ENCODE peak calls at places on chromosomes 12 and 14, in eight cellular contexts. One of them, this sample, is unnamed.

GRCh38 chr12:65121049-65121955 is at the start of gene WIF1:
- DNase-seq in K562: no peak
- DNase-seq in ovary: no peak
- DNase-seq in GM13977: peak; percentile 37
- DNase-seq in mammary epithelial cell: peak; percentile 37
- DNase-seq in D721Med: no peak
- DNase-seq in CD8-positive, alpha-beta T cell: no peak
- DNase-seq in psoas muscle: peak; percentile 21
- DNase-seq in this sample: peak; percentile 66

GRCh38 chr12:26987634-26988424 is 26.4 kb downstream of the TM7SF3 start:
- DNase-seq in psoas muscle: no peak
- DNase-seq in ovary: no peak
- DNase-seq in GM13977: no peak
- DNase-seq in CD8-positive, alpha-beta T cell: no peak
- DNase-seq in K562: no peak
- DNase-seq in D721Med: no peak
- DNase-seq in mammary epithelial cell: no peak
- DNase-seq in this sample: peak; percentile 28

GRCh38 chr14:96180004-96180403 is 24.6 kb upstream of the BDKRB2 start:
- DNase-seq in D721Med: no peak
- DNase-seq in psoas muscle: no peak
- DNase-seq in K562: no peak
- DNase-seq in GM13977: no peak
- DNase-seq in CD8-positive, alpha-beta T cell: no peak
- DNase-seq in mammary epithelial cell: no peak
- DNase-seq in ovary: no peak
- DNase-seq in this sample: no peak

GRCh38 chr12:66129934-66130266 is 650 bp downstream of the LLPH start:
- DNase-seq in ovary: no peak
- DNase-seq in psoas muscle: no peak
- DNase-seq in CD8-positive, alpha-beta T cell: no peak
- DNase-seq in K562: no peak
- DNase-seq in D721Med: no peak
- DNase-seq in mammary epithelial cell: no peak
- DNase-seq in GM13977: peak; percentile 17
- DNase-seq in this sample: no peak

GRCh38 chr12:62127516-62127915 is 132.7 kb upstream of the USP15 start:
- DNase-seq in ovary: no peak
- DNase-seq in K562: no peak
- DNase-seq in CD8-positive, alpha-beta T cell: no peak
- DNase-seq in GM13977: no peak
- DNase-seq in D721Med: no peak
- DNase-seq in psoas muscle: no peak
- DNase-seq in mammary epithelial cell: peak; percentile 21
- DNase-seq in this sample: no peak

GRCh38 chr14:58533417-58533816 is 104.3 kb upstream of the DACT1 start:
- DNase-seq in GM13977: no peak
- DNase-seq in K562: no peak
- DNase-seq in D721Med: no peak
- DNase-seq in ovary: peak; percentile 12
- DNase-seq in CD8-positive, alpha-beta T cell: no peak
- DNase-seq in mammary epithelial cell: no peak
- DNase-seq in psoas muscle: no peak
- DNase-seq in this sample: no peak

GRCh38 chr12:42119085-42119633 is 25.5 kb downstream of the GXYLT1 start:
- DNase-seq in D721Med: no peak
- DNase-seq in K562: no peak
- DNase-seq in mammary epithelial cell: no peak
- DNase-seq in CD8-positive, alpha-beta T cell: no peak
- DNase-seq in GM13977: no peak
- DNase-seq in psoas muscle: no peak
- DNase-seq in ovary: no peak
- DNase-seq in this sample: no peak

GRCh38 chr14:96893966-96894622 is 96.9 kb downstream of the VRK1 start:
- DNase-seq in GM13977: no peak
- DNase-seq in K562: no peak
- DNase-seq in psoas muscle: no peak
- DNase-seq in ovary: no peak
- DNase-seq in mammary epithelial cell: no peak
- DNase-seq in D721Med: no peak
- DNase-seq in CD8-positive, alpha-beta T cell: no peak
- DNase-seq in this sample: no peak

GRCh38 chr14:24504425-24504824 is 3.6 kb downstream of the CMA1 start:
- DNase-seq in CD8-positive, alpha-beta T cell: no peak
- DNase-seq in ovary: no peak
- DNase-seq in psoas muscle: no peak
- DNase-seq in D721Med: no peak
- DNase-seq in mammary epithelial cell: no peak
- DNase-seq in GM13977: no peak
- DNase-seq in K562: no peak
- DNase-seq in this sample: no peak

GRCh38 chr14:61510736-61511557 is 184.4 kb upstream of the HIF1A start:
- DNase-seq in CD8-positive, alpha-beta T cell: no peak
- DNase-seq in ovary: no peak
- DNase-seq in mammary epithelial cell: no peak
- DNase-seq in psoas muscle: peak; percentile 18
- DNase-seq in GM13977: no peak
- DNase-seq in D721Med: no peak
- DNase-seq in K562: no peak
- DNase-seq in this sample: no peak

GRCh38 chr12:1947081-1947480 is 28.6 kb upstream of the CACNA2D4 start:
- DNase-seq in D721Med: no peak
- DNase-seq in K562: no peak
- DNase-seq in ovary: no peak
- DNase-seq in mammary epithelial cell: no peak
- DNase-seq in CD8-positive, alpha-beta T cell: no peak
- DNase-seq in psoas muscle: no peak
- DNase-seq in GM13977: no peak
- DNase-seq in this sample: no peak

GRCh38 chr12:55226523-55226922 is 5.7 kb downstream of the OR10A7 start:
- DNase-seq in K562: no peak
- DNase-seq in ovary: no peak
- DNase-seq in psoas muscle: no peak
- DNase-seq in mammary epithelial cell: no peak
- DNase-seq in GM13977: no peak
- DNase-seq in CD8-positive, alpha-beta T cell: no peak
- DNase-seq in D721Med: no peak
- DNase-seq in this sample: no peak

GRCh38 chr14:100438271-100438670 is 115.1 kb downstream of the SLC25A47 start:
- DNase-seq in psoas muscle: no peak
- DNase-seq in CD8-positive, alpha-beta T cell: no peak
- DNase-seq in GM13977: no peak
- DNase-seq in K562: no peak
- DNase-seq in mammary epithelial cell: no peak
- DNase-seq in D721Med: no peak
- DNase-seq in ovary: no peak
- DNase-seq in this sample: no peak

GRCh38 chr12:57765003-57765697 is 1.7 kb downstream of the CYP27B1 start:
- DNase-seq in K562: no peak
- DNase-seq in GM13977: no peak
- DNase-seq in ovary: no peak
- DNase-seq in psoas muscle: peak; percentile 38
- DNase-seq in mammary epithelial cell: peak; percentile 73
- DNase-seq in D721Med: no peak
- DNase-seq in CD8-positive, alpha-beta T cell: peak; percentile 62
- DNase-seq in this sample: peak; percentile 72

GRCh38 chr14:50062438-50063039 is 53.8 kb downstream of the VCPKMT start:
- DNase-seq in mammary epithelial cell: peak; percentile 69
- DNase-seq in D721Med: no peak
- DNase-seq in K562: peak; percentile 89
- DNase-seq in GM13977: no peak
- DNase-seq in ovary: no peak
- DNase-seq in CD8-positive, alpha-beta T cell: peak; percentile 83
- DNase-seq in psoas muscle: no peak
- DNase-seq in this sample: peak; percentile 64

GRCh38 chr14:80456200-80456599 is 244.9 kb upstream of the DIO2 start:
- DNase-seq in CD8-positive, alpha-beta T cell: no peak
- DNase-seq in mammary epithelial cell: peak; percentile 29
- DNase-seq in D721Med: no peak
- DNase-seq in K562: no peak
- DNase-seq in ovary: no peak
- DNase-seq in GM13977: no peak
- DNase-seq in psoas muscle: no peak
- DNase-seq in this sample: no peak

GRCh38 chr12:121930862-121931261 is 12.5 kb downstream of the CFAP251 start:
- DNase-seq in mammary epithelial cell: no peak
- DNase-seq in ovary: no peak
- DNase-seq in D721Med: no peak
- DNase-seq in CD8-positive, alpha-beta T cell: no peak
- DNase-seq in psoas muscle: no peak
- DNase-seq in GM13977: no peak
- DNase-seq in K562: no peak
- DNase-seq in this sample: no peak

GRCh38 chr14:58876613-58877012 is 238.9 kb downstream of the DACT1 start:
- DNase-seq in mammary epithelial cell: no peak
- DNase-seq in CD8-positive, alpha-beta T cell: no peak
- DNase-seq in K562: no peak
- DNase-seq in ovary: no peak
- DNase-seq in D721Med: no peak
- DNase-seq in GM13977: no peak
- DNase-seq in psoas muscle: no peak
- DNase-seq in this sample: no peak

GRCh38 chr12:55722948-55723347 is 2.8 kb downstream of the RDH5 start:
- DNase-seq in ovary: no peak
- DNase-seq in K562: no peak
- DNase-seq in mammary epithelial cell: no peak
- DNase-seq in D721Med: no peak
- DNase-seq in GM13977: no peak
- DNase-seq in psoas muscle: peak; percentile 13
- DNase-seq in CD8-positive, alpha-beta T cell: no peak
- DNase-seq in this sample: no peak

GRCh38 chr14:36496346-36496745 is 23.7 kb downstream of the NKX2-1 start:
- DNase-seq in CD8-positive, alpha-beta T cell: no peak
- DNase-seq in K562: no peak
- DNase-seq in D721Med: no peak
- DNase-seq in mammary epithelial cell: no peak
- DNase-seq in psoas muscle: no peak
- DNase-seq in GM13977: no peak
- DNase-seq in ovary: no peak
- DNase-seq in this sample: no peak

GRCh38 chr14:93120952-93121834 is 5.5 kb upstream of the ITPK1 start:
- DNase-seq in D721Med: no peak
- DNase-seq in CD8-positive, alpha-beta T cell: no peak
- DNase-seq in K562: no peak
- DNase-seq in GM13977: no peak
- DNase-seq in mammary epithelial cell: no peak
- DNase-seq in ovary: no peak
- DNase-seq in psoas muscle: no peak
- DNase-seq in this sample: no peak

GRCh38 chr14:93120522-93120921 is 4.8 kb upstream of the ITPK1 start:
- DNase-seq in mammary epithelial cell: no peak
- DNase-seq in psoas muscle: no peak
- DNase-seq in K562: no peak
- DNase-seq in CD8-positive, alpha-beta T cell: no peak
- DNase-seq in D721Med: no peak
- DNase-seq in ovary: no peak
- DNase-seq in GM13977: no peak
- DNase-seq in this sample: no peak

GRCh38 chr14:93126124-93126523 is 10.4 kb upstream of the ITPK1 start:
- DNase-seq in GM13977: no peak
- DNase-seq in psoas muscle: no peak
- DNase-seq in CD8-positive, alpha-beta T cell: no peak
- DNase-seq in ovary: no peak
- DNase-seq in mammary epithelial cell: no peak
- DNase-seq in D721Med: no peak
- DNase-seq in K562: no peak
- DNase-seq in this sample: no peak

GRCh38 chr14:93122820-93123219 is 7.1 kb upstream of the ITPK1 start:
- DNase-seq in K562: no peak
- DNase-seq in mammary epithelial cell: no peak
- DNase-seq in ovary: no peak
- DNase-seq in GM13977: no peak
- DNase-seq in CD8-positive, alpha-beta T cell: no peak
- DNase-seq in D721Med: no peak
- DNase-seq in psoas muscle: no peak
- DNase-seq in this sample: no peak
- TF ChIP-seq CTCF in K562: no peak
- TF ChIP-seq CTCF in mammary epithelial cell: no peak
- TF ChIP-seq CTCF in ovary: no peak
- TF ChIP-seq CTCF in GM13977: no peak
- TF ChIP-seq CTCF in CD8-positive, alpha-beta T cell: no peak
- TF ChIP-seq CTCF in D721Med: no peak
- TF ChIP-seq CTCF in psoas muscle: no peak
- TF ChIP-seq CTCF in this sample: no peak

DNA sequence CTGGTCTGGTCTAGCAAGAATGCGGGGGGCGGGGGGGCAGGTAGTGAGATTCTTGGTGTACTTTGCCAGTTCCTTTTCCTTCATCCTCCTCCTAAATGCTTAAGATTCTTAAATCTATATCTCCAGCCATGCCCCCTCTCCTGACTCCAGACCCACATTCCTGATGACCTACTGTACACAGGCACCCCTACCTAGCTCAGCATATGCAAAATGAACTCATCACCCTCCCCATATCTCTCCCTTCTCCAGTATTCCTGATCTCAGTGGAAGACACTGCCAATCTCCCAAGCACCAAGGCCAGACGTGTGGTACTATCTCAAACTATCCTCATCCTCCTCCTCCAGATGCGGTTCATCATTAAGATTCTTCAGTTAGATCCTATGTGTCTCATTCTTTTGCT is 215.8 kb downstream of the SPTSSA start:
- DNase-seq in D721Med: no peak
- DNase-seq in mammary epithelial cell: no peak
- DNase-seq in K562: no peak
- DNase-seq in CD8-positive, alpha-beta T cell: no peak
- DNase-seq in ovary: no peak
- DNase-seq in psoas muscle: no peak
- DNase-seq in GM13977: no peak
- DNase-seq in this sample: no peak
- TF ChIP-seq CTCF in D721Med: no peak
- TF ChIP-seq CTCF in mammary epithelial cell: no peak
- TF ChIP-seq CTCF in K562: no peak
- TF ChIP-seq CTCF in CD8-positive, alpha-beta T cell: no peak
- TF ChIP-seq CTCF in ovary: no peak
- TF ChIP-seq CTCF in psoas muscle: no peak
- TF ChIP-seq CTCF in GM13977: no peak
- TF ChIP-seq CTCF in this sample: no peak

DNA sequence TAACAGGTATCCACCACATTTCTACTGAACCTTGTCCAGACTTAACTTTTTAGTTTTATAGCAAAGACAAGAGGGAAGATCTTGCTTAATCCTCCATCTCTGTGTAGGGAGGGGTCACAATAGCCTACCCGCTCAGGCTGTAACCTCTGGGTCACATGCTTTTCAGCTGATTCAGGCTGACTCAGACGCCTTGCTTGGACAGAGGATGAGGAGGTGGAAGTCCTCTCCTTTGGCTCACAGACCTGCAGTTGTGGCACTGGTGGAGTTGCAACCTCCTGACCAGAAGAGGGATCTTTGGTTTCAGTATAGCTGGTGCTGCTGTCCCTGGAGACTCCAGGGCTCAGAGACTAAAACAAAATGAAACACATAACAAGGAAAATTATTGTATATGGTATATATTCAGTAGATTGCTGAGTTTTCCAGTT is 16.2 kb downstream of the ACIN1 start:
- DNase-seq in D721Med: no peak
- DNase-seq in GM13977: no peak
- DNase-seq in ovary: peak; percentile 55
- DNase-seq in psoas muscle: peak; percentile 78
- DNase-seq in mammary epithelial cell: peak; percentile 94
- DNase-seq in CD8-positive, alpha-beta T cell: no peak
- DNase-seq in K562: peak; percentile 74
- DNase-seq in this sample: no peak
- TF ChIP-seq CTCF in D721Med: no peak
- TF ChIP-seq CTCF in GM13977: no peak
- TF ChIP-seq CTCF in ovary: no peak
- TF ChIP-seq CTCF in psoas muscle: no peak
- TF ChIP-seq CTCF in mammary epithelial cell: no peak
- TF ChIP-seq CTCF in CD8-positive, alpha-beta T cell: no peak
- TF ChIP-seq CTCF in K562: no peak
- TF ChIP-seq CTCF in this sample: no peak

GRCh38 chr12:53961025-53961761 is 6.5 kb downstream of the HOXC12 start:
- DNase-seq in psoas muscle: no peak
- DNase-seq in K562: no peak
- DNase-seq in GM13977: no peak
- DNase-seq in D721Med: no peak
- DNase-seq in ovary: no peak
- DNase-seq in CD8-positive, alpha-beta T cell: no peak
- DNase-seq in mammary epithelial cell: no peak
- DNase-seq in this sample: no peak
- TF ChIP-seq CTCF in psoas muscle: no peak
- TF ChIP-seq CTCF in K562: peak; percentile 28
- TF ChIP-seq CTCF in GM13977: no peak
- TF ChIP-seq CTCF in D721Med: no peak
- TF ChIP-seq CTCF in ovary: no peak
- TF ChIP-seq CTCF in CD8-positive, alpha-beta T cell: no peak
- TF ChIP-seq CTCF in mammary epithelial cell: no peak
- TF ChIP-seq CTCF in this sample: no peak